ENCODE peak calls at places on chromosomes 12 and 14, in seven cellular contexts. R, Y, P, E, U, M and B are unnamed samples.

GRCh38 chr14:92511472-92512247 is 1.9 kb upstream of the RIN3 start:
- DNase-seq in R (no peak), Y (no peak), P (no peak), E (peak), U (no peak), M (no peak), B (no peak)

GRCh38 chr14:91918159-91918883 is 29.2 kb downstream of the FBLN5 start:
- DNase-seq in R (no peak), Y (no peak), P (no peak), E (no peak), U (no peak), M (no peak), B (no peak)

GRCh38 chr14:32255855-32256254 is 52.8 kb upstream of the RNU6-8 start:
- DNase-seq in R (no peak), Y (no peak), P (no peak), E (no peak), U (no peak), M (no peak), B (no peak)

GRCh38 chr14:105303949-105304348 is 3.1 kb upstream of the BRF1 start:
- DNase-seq in R (no peak), Y (no peak), P (no peak), E (no peak), U (no peak), M (no peak), B (no peak)

GRCh38 chr12:95358111-95359083 is 115.6 kb upstream of the METAP2 start:
- DNase-seq in R (no peak), Y (no peak), P (no peak), E (no peak), U (no peak), M (no peak), B (no peak)

GRCh38 chr12:4214912-4215861 is 58.4 kb upstream of the CCND2 start:
- DNase-seq in R (peak), Y (no peak), P (peak), E (no peak), U (peak), M (no peak), B (peak)

GRCh38 chr14:90444077-90444696 is 47.4 kb downstream of the CALM1 start:
- DNase-seq in R (no peak), Y (no peak), P (no peak), E (no peak), U (no peak), M (no peak), B (no peak)

GRCh38 chr12:25313591-25313990 is 62.9 kb upstream of the KRAS start:
- DNase-seq in R (no peak), Y (no peak), P (no peak), E (no peak), U (no peak), M (no peak), B (no peak)

GRCh38 chr12:18750087-18750486 is 12.2 kb downstream of the CAPZA3 start:
- DNase-seq in R (no peak), Y (no peak), P (no peak), E (no peak), U (no peak), M (no peak), B (no peak)

GRCh38 chr12:120060196-120060595 is 56.4 kb downstream of the RAB35 start:
- DNase-seq in R (no peak), Y (no peak), P (no peak), E (no peak), U (no peak), M (no peak), B (no peak)

GRCh38 chr14:104917992-104918391 is 6.7 kb upstream of the PLD4 start:
- DNase-seq in R (no peak), Y (no peak), P (no peak), E (no peak), U (no peak), M (no peak), B (no peak)

GRCh38 chr12:20463920-20464524 is 95.7 kb downstream of the PDE3A start:
- DNase-seq in R (no peak), Y (no peak), P (no peak), E (peak), U (no peak), M (peak), B (no peak)

GRCh38 chr14:68407838-68408237 is 385.0 kb downstream of the ZFP36L1 start:
- DNase-seq in R (no peak), Y (no peak), P (no peak), E (no peak), U (no peak), M (no peak), B (no peak)

GRCh38 chr14:39988939-39989338 is 556.7 kb upstream of the FBXO33 start:
- DNase-seq in R (no peak), Y (no peak), P (no peak), E (no peak), U (no peak), M (peak), B (peak)

GRCh38 chr12:111359914-111360276 is 9.0 kb downstream of the PHETA1 start:
- DNase-seq in R (no peak), Y (no peak), P (no peak), E (no peak), U (no peak), M (no peak), B (no peak)

GRCh38 chr12:126617312-126617711 is 1552.1 kb downstream of the AACS start:
- DNase-seq in R (peak), Y (peak), P (no peak), E (peak), U (no peak), M (no peak), B (no peak)

GRCh38 chr12:130714091-130714590 is 2.0 kb downstream of the RIMBP2 start:
- DNase-seq in R (no peak), Y (no peak), P (no peak), E (no peak), U (no peak), M (no peak), B (no peak)

GRCh38 chr14:61502459-61503093 is 181.2 kb downstream of the PRKCH start:
- DNase-seq in R (peak), Y (no peak), P (no peak), E (no peak), U (no peak), M (no peak), B (no peak)

GRCh38 chr12:76720068-76720467 is 43.8 kb upstream of the ZDHHC17 start:
- DNase-seq in R (no peak), Y (no peak), P (no peak), E (peak), U (no peak), M (no peak), B (no peak)

GRCh38 chr14:37597538-37598084 is 2.2 kb downstream of the TTC6 start:
- DNase-seq in R (no peak), Y (no peak), P (no peak), E (no peak), U (no peak), M (no peak), B (no peak)

GRCh38 chr14:74018029-74018703 is 922 bp downstream of the ENTPD5 start:
- DNase-seq in R (no peak), Y (no peak), P (peak), E (peak), U (no peak), M (no peak), B (peak)

GRCh38 chr14:99382781-99383456 is 97.7 kb downstream of the SETD3 start:
- DNase-seq in R (no peak), Y (no peak), P (no peak), E (no peak), U (no peak), M (no peak), B (no peak)

GRCh38 chr12:1373887-1374286 is 220.5 kb downstream of the FBXL14 start:
- DNase-seq in R (no peak), Y (no peak), P (no peak), E (peak), U (no peak), M (no peak), B (no peak)

GRCh38 chr12:123151679-123152454 is 977 bp upstream of the PITPNM2 start:
- DNase-seq in R (no peak), Y (no peak), P (no peak), E (no peak), U (no peak), M (no peak), B (no peak)

GRCh38 chr12:49059385-49060232 is 985 bp downstream of the KMT2D start:
- DNase-seq in R (peak), Y (no peak), P (no peak), E (no peak), U (no peak), M (no peak), B (peak)

GRCh38 chr12:62347922-62348650 is 87.9 kb downstream of the USP15 start:
- DNase-seq in R (no peak), Y (no peak), P (no peak), E (peak), U (no peak), M (no peak), B (no peak)

GRCh38 chr12:267581-268482 is 5.2 kb upstream of the SLC6A13 start:
- DNase-seq in R (no peak), Y (no peak), P (no peak), E (no peak), U (no peak), M (no peak), B (no peak)

GRCh38 chr14:53409974-53410373 is 256.9 kb upstream of the DDHD1 start:
- DNase-seq in R (no peak), Y (no peak), P (no peak), E (peak), U (no peak), M (no peak), B (no peak)

GRCh38 chr14:100332797-100333196 is 9.7 kb downstream of the SLC25A47 start:
- DNase-seq in R (no peak), Y (no peak), P (peak), E (no peak), U (no peak), M (no peak), B (no peak)

GRCh38 chr12:388012-388411 is 1.1 kb downstream of the KDM5A start:
- DNase-seq in R (no peak), Y (no peak), P (no peak), E (no peak), U (no peak), M (no peak), B (no peak)